ENCODE peak calls at places on chromosome 9, in ten cellular contexts. K, C, J, U, B, F, X, T, Y and I are unnamed samples. For H3K4me1, the result is how much of the 10 kb centered on the place peaks cover.

GRCh38 chr9:91778031-91778430 is 172.0 kb downstream of the ROR2 start:
- DNase-seq in T (no peak), U (no peak), C (peak), J (no peak), B (no peak), X (no peak), Y (no peak), K (no peak), F (no peak), I (no peak)

GRCh38 chr9:136045595-136046554 is 49.2 kb downstream of the NACC2 start:
- DNase-seq in J (no peak), X (peak), T (no peak), F (no peak), Y (no peak), U (no peak), C (peak), B (no peak), K (no peak), I (no peak)

GRCh38 chr9:107153336-107153735 is 129.7 kb upstream of the RAD23B start:
- DNase-seq in Y (no peak), X (no peak), B (no peak), T (no peak), K (no peak), J (no peak), C (peak), F (no peak), U (peak), I (no peak)

GRCh38 chr9:116549061-116549664 is 137.9 kb upstream of the TRIM32 start:
- DNase-seq in T (peak), C (peak), F (peak), Y (peak), B (peak), K (no peak), X (peak), U (peak), J (no peak), I (peak)

GRCh38 chr9:136726631-136727191 is 14.3 kb downstream of the DIPK1B start:
- DNase-seq in K (no peak), B (peak), X (no peak), J (peak), T (no peak), Y (no peak), F (peak), C (peak), U (no peak), I (peak)

GRCh38 chr9:91424403-91425176 is 958 bp upstream of the NFIL3 start:
- DNase-seq in K (peak), B (peak), T (no peak), J (peak), U (peak), F (peak), C (peak), X (peak), Y (peak), I (peak)

GRCh38 chr9:130276121-130276520 is 10.6 kb downstream of the HMCN2 start:
- DNase-seq in Y (no peak), X (no peak), J (no peak), B (no peak), U (peak), F (no peak), K (no peak), T (no peak), C (peak), I (no peak)

GRCh38 chr9:37187713-37188439 is 67.5 kb downstream of the ZCCHC7 start:
- DNase-seq in Y (no peak), U (no peak), B (no peak), K (no peak), J (no peak), C (peak), X (no peak), T (no peak), F (no peak), I (no peak)

GRCh38 chr9:14344846-14345585 is 31.1 kb upstream of the NFIB start:
- DNase-seq in F (no peak), B (no peak), X (no peak), T (no peak), J (no peak), C (no peak), Y (no peak), U (no peak), K (peak), I (no peak)

GRCh38 chr9:26975728-26976707 is 19.8 kb downstream of the IFT74 start:
- DNase-seq in C (peak), T (peak), Y (no peak), K (peak), F (peak), X (no peak), B (peak), J (no peak), U (peak), I (peak)

GRCh38 chr9:105890046-105890822 is 195.9 kb downstream of the TMEM38B start:
- DNase-seq in C (no peak), T (no peak), K (no peak), Y (no peak), U (peak), F (no peak), X (no peak), B (no peak), J (no peak), I (no peak)

GRCh38 chr9:77475641-77476473 is 172.3 kb downstream of the GNA14 start:
- DNase-seq in X (no peak), B (no peak), U (peak), F (no peak), T (no peak), C (peak), Y (no peak), K (no peak), J (peak), I (no peak)

GRCh38 chr9:22158983-22159382 is 149.9 kb upstream of the CDKN2B start:
- DNase-seq in T (peak), B (no peak), X (peak), U (peak), K (no peak), F (peak), C (peak), Y (no peak), J (no peak), I (no peak)

GRCh38 chr9:136685792-136686533 is 1.3 kb downstream of the AGPAT2 start:
- DNase-seq in F (no peak), B (no peak), J (no peak), U (no peak), C (peak), T (no peak), Y (no peak), X (no peak), K (no peak), I (peak)

GRCh38 chr9:111094433-111095421 is 56.5 kb upstream of the LPAR1 start:
- DNase-seq in K (no peak), B (no peak), U (peak), F (no peak), Y (no peak), X (no peak), C (peak), T (no peak), J (no peak), I (no peak)

GRCh38 chr9:126523621-126524111 is 90.1 kb upstream of the LMX1B start:
- DNase-seq in X (peak), B (no peak), J (peak), Y (peak), T (no peak), F (peak), K (no peak), U (no peak), C (peak), I (no peak)

GRCh38 chr9:88418715-88419540 is 30.7 kb downstream of the SPIN1 start:
- DNase-seq in J (no peak), Y (no peak), F (no peak), X (no peak), T (peak), K (peak), B (no peak), C (peak), U (peak), I (no peak)

GRCh38 chr9:91903126-91903911 is 46.7 kb downstream of the ROR2 start:
- DNase-seq in C (no peak), B (no peak), Y (no peak), F (no peak), U (no peak), K (no peak), T (no peak), J (no peak), X (no peak), I (no peak)

GRCh38 chr9:33051149-33051548 is 25.3 kb downstream of the SMU1 start:
- DNase-seq in T (no peak), K (no peak), X (no peak), F (no peak), J (no peak), B (no peak), U (no peak), Y (no peak), C (no peak), I (no peak)

GRCh38 chr9:81759680-81760215 is 70.4 kb upstream of the TLE1 start:
- DNase-seq in U (peak), T (no peak), J (no peak), F (no peak), B (no peak), C (peak), X (no peak), Y (no peak), K (no peak), I (no peak)

GRCh38 chr9:130150779-130151381 is 21.3 kb upstream of the NCS1 start:
- DNase-seq in Y (no peak), U (peak), C (peak), X (no peak), J (no peak), F (no peak), B (no peak), T (peak), K (no peak), I (no peak)

GRCh38 chr9:114929166-114929565 is 1.2 kb downstream of the TNFSF8 start:
- DNase-seq in J (no peak), T (no peak), B (no peak), K (no peak), F (no peak), X (no peak), C (no peak), U (no peak), Y (no peak), I (no peak)

GRCh38 chr9:115672477-115673316 is 480.9 kb upstream of the PAPPA start:
- DNase-seq in C (peak), X (no peak), B (no peak), U (peak), T (peak), Y (no peak), F (no peak), J (no peak), K (no peak), I (no peak)

GRCh38 chr9:111599092-111599947 is at the start of gene PTGR1:
- DNase-seq in U (peak), C (peak), T (peak), Y (peak), K (peak), B (peak), X (peak), F (peak), J (no peak), I (peak)

GRCh38 chr9:75788006-75788634 is 102.4 kb upstream of the PCSK5 start:
- DNase-seq in F (no peak), U (peak), B (no peak), C (peak), T (no peak), X (peak), Y (no peak), J (no peak), K (no peak), I (peak)

GRCh38 chr9:130301483-130302286 is 36.1 kb downstream of the HMCN2 start:
- DNase-seq in C (peak), B (no peak), T (no peak), X (no peak), F (peak), U (peak), Y (peak), J (no peak), K (no peak), I (peak)

GRCh38 chr9:3513265-3513818 is 12.5 kb downstream of the RFX3 start:
- DNase-seq in J (no peak), F (no peak), C (no peak), B (no peak), U (no peak), K (no peak), T (no peak), X (no peak), Y (no peak), I (no peak)

GRCh38 chr9:85944672-85945071 is 3.7 kb downstream of the NAA35 start:
- DNase-seq in T (no peak), J (no peak), U (no peak), X (no peak), C (no peak), Y (no peak), K (no peak), B (no peak), F (no peak), I (no peak)

GRCh38 chr9:93916358-93916757 is 38.8 kb downstream of the BARX1 start:
- DNase-seq in C (no peak), K (no peak), F (no peak), U (no peak), T (no peak), J (no peak), X (no peak), Y (no peak), B (no peak), I (no peak)

GRCh38 chr9:110058304-110058953 is 149.5 kb downstream of the C9orf152 start:
- DNase-seq in X (no peak), F (peak), K (peak), B (peak), C (no peak), J (peak), T (no peak), U (peak), Y (no peak), I (peak)

GRCh38 chr9:120521101-120521500 is 58.9 kb downstream of the CDK5RAP2 start:
- DNase-seq in X (no peak), U (no peak), J (no peak), C (no peak), Y (no peak), T (no peak), F (no peak), B (no peak), K (no peak), I (no peak)

GRCh38 chr9:120524038-120524437 is 55.9 kb downstream of the CDK5RAP2 start:
- DNase-seq in C (no peak), J (no peak), X (no peak), K (no peak), Y (no peak), T (no peak), U (no peak), B (no peak), F (no peak), I (no peak)

GRCh38 chr9:120522558-120522957 is 57.4 kb downstream of the CDK5RAP2 start:
- DNase-seq in J (no peak), C (no peak), X (no peak), B (no peak), U (no peak), F (no peak), K (no peak), T (no peak), Y (no peak), I (no peak)

GRCh38 chr9:120524852-120525251 is 55.1 kb downstream of the CDK5RAP2 start:
- DNase-seq in F (no peak), K (no peak), X (no peak), B (peak), T (no peak), C (no peak), U (no peak), Y (no peak), J (no peak), I (no peak)

DNA sequence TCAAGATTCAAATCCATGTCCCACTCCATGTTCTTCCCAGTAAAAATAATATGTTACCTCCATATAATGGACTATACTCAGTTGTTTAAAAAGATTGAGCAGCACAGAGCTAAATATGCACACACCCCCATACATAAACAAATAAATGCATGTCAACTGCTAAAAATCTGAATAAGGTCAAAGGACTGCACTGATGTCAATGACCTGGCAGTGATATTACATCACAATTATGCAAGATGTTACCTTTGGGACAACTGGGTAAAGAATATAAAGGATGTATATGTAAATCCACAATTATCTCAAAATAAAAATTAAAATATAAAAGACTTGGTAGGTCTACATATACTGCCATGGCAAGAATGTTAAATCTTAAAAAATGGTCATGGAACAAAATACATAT is 57.9 kb downstream of the CDK5RAP2 start:
- DNase-seq in U (no peak), K (no peak), T (no peak), F (no peak), C (no peak), B (no peak), X (no peak), Y (no peak), J (no peak), I (no peak)
- H3K4me1 ChIP-seq in U (under half), K (under half), T (under half), F (under half), C (under half), B (under half), X (under half), Y (under half), J (under half), I (under half)

GRCh38 chr9:131720330-131720729 is 19.5 kb downstream of the RAPGEF1 start:
- DNase-seq in C (no peak), X (no peak), J (no peak), K (no peak), U (no peak), F (no peak), B (no peak), T (no peak), Y (peak), I (no peak)
- H3K4me1 ChIP-seq in C (under half), X (under half), J (under half), K (under half), U (under half), F (under half), B (under half), T (under half), Y (under half), I (under half)

GRCh38 chr9:4830699-4831098 is 38.0 kb downstream of the RCL1 start:
- DNase-seq in K (no peak), U (no peak), X (no peak), C (no peak), F (no peak), J (no peak), T (no peak), Y (no peak), B (no peak), I (no peak)
- H3K4me1 ChIP-seq in K (under half), U (under half), X (under half), C (half or more), F (under half), J (under half), T (under half), Y (under half), B (under half), I (half or more)

GRCh38 chr9:128860937-128861336 is 20.8 kb downstream of the KYAT1 start:
- DNase-seq in Y (no peak), X (no peak), F (no peak), J (no peak), U (no peak), T (no peak), C (no peak), B (no peak), K (no peak), I (no peak)
- H3K4me1 ChIP-seq in Y (under half), X (under half), F (under half), J (under half), U (under half), T (under half), C (under half), B (under half), K (under half), I (under half)

DNA sequence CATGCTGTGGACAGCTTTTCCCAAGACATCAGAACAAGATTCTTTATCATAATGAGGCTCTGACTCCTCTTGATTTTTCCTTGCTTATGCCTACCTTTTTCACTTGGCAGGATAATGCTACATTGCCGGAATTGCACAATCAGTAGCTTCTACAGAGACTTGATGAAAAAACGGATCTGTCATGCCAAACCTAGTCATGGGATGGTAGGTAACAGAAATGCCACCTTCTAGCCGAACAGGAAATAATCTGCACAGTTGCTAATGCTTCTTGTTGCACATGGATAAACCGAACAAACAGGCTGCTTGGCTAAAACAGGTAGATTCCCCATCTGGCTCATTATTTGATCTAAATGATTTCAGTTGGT is 47.3 kb downstream of the RAPGEF1 start:
- DNase-seq in F (peak), T (no peak), J (no peak), B (no peak), C (no peak), X (no peak), Y (no peak), U (no peak), K (no peak), I (no peak)
- H3K4me1 ChIP-seq in F (under half), T (under half), J (under half), B (under half), C (under half), X (under half), Y (under half), U (under half), K (under half), I (under half)

GRCh38 chr9:124293712-124294504 is 36.2 kb downstream of the NEK6 start:
- DNase-seq in T (no peak), X (no peak), J (no peak), U (no peak), C (peak), F (peak), B (no peak), Y (no peak), K (no peak), I (no peak)

GRCh38 chr9:124295097-124295794 is 37.5 kb downstream of the NEK6 start:
- DNase-seq in U (peak), K (no peak), C (no peak), B (no peak), T (no peak), X (no peak), Y (no peak), F (no peak), J (no peak), I (no peak)

GRCh38 chr9:124290743-124291554 is 33.2 kb downstream of the NEK6 start:
- DNase-seq in X (no peak), B (no peak), U (no peak), T (no peak), Y (no peak), F (no peak), J (no peak), C (no peak), K (no peak), I (no peak)

GRCh38 chr9:124291801-124292396 is 34.1 kb downstream of the NEK6 start:
- DNase-seq in F (peak), Y (no peak), U (no peak), X (peak), J (peak), C (no peak), T (no peak), K (no peak), B (no peak), I (peak)

GRCh38 chr9:124292696-124293593 is 35.2 kb downstream of the NEK6 start:
- DNase-seq in K (no peak), F (no peak), J (no peak), C (no peak), B (no peak), T (no peak), X (no peak), Y (no peak), U (no peak), I (no peak)
- H3K4me1 ChIP-seq in K (under half), F (half or more), J (under half), C (under half), B (under half), T (under half), X (under half), Y (under half), U (half or more), I (half or more)

GRCh38 chr9:104557179-104557634 is 11.8 kb upstream of the OR13C8 start:
- DNase-seq in K (peak), Y (no peak), X (no peak), F (no peak), U (no peak), C (no peak), B (peak), T (no peak), J (no peak), I (no peak)
- H3K4me1 ChIP-seq in K (under half), Y (under half), X (under half), F (under half), U (under half), C (under half), B (under half), T (under half), J (under half), I (under half)

DNA sequence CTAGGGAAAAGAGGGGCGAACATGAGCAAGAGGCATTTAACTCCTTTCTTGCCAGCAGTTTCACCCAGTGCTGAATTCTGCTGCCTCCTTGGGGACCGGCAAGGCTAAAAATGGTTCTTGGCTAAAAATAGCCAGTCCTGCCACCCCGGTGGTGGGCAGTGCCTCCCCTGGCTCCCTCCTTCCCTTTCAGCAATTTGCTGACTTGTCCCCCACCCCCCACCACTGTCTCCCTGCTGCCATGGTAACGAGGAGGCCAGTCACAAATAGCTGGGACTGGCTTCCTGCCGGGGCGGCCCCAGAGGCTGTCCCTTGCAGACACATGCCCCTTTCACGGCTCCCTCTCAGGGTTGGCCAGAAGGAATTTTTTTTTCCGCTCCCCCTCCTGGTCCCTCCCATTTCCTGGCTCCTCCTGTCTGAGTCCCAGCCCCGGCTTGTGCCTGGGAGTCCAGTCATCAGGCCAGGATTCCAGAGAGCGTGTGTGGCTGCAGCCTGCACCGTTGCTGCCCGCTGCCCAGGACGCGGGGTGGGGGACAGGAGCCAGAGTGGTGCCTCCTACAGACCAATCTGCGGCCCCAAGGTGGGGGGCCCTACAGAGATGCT is 130.3 kb downstream of the RGS3 start:
- DNase-seq in Y (peak), U (peak), T (peak), B (peak), X (peak), J (no peak), C (peak), K (peak), F (peak), I (peak)
- H3K4me1 ChIP-seq in Y (under half), U (under half), T (under half), B (under half), X (under half), J (under half), C (under half), K (under half), F (under half), I (half or more)